ENCODE peak calls at places on chromosomes 12 and 14, in four cellular contexts. One of them, this sample, is unnamed.

GRCh38 chr14:54487771-54488170 is 1.0 kb downstream of the GMFB start:
- DNase-seq in activated CD4-positive, CD25-positive, alpha-beta regulatory T cell: no peak
- DNase-seq in NCI-H748 treated with DMSO at 0.1 percent for 48 hours: no peak
- DNase-seq in activated T-cell treated with anti-CD3 and anti-CD28 coated beads, Interleukin-2, amount 50 U/mL, for 48 hours: no peak
- DNase-seq in this sample: no peak

GRCh38 chr12:49706351-49707126 is 666 bp downstream of the FMNL3 start:
- DNase-seq in activated CD4-positive, CD25-positive, alpha-beta regulatory T cell: no peak
- DNase-seq in activated T-cell treated with anti-CD3 and anti-CD28 coated beads, Interleukin-2, amount 50 U/mL, for 48 hours: peak; percentile 52
- DNase-seq in NCI-H748 treated with DMSO at 0.1 percent for 48 hours: no peak
- DNase-seq in this sample: no peak

GRCh38 chr14:71212683-71213107 is 305.4 kb downstream of the PCNX1 start:
- DNase-seq in activated T-cell treated with anti-CD3 and anti-CD28 coated beads, Interleukin-2, amount 50 U/mL, for 48 hours: no peak
- DNase-seq in activated CD4-positive, CD25-positive, alpha-beta regulatory T cell: no peak
- DNase-seq in NCI-H748 treated with DMSO at 0.1 percent for 48 hours: no peak
- DNase-seq in this sample: no peak

GRCh38 chr14:100673085-100673806 is 53.4 kb upstream of the DLK1 start:
- DNase-seq in NCI-H748 treated with DMSO at 0.1 percent for 48 hours: peak; percentile 98
- DNase-seq in activated T-cell treated with anti-CD3 and anti-CD28 coated beads, Interleukin-2, amount 50 U/mL, for 48 hours: no peak
- DNase-seq in activated CD4-positive, CD25-positive, alpha-beta regulatory T cell: no peak
- DNase-seq in this sample: no peak

GRCh38 chr14:31787377-31787776 is 226.2 kb downstream of the NUBPL start:
- DNase-seq in activated T-cell treated with anti-CD3 and anti-CD28 coated beads, Interleukin-2, amount 50 U/mL, for 48 hours: no peak
- DNase-seq in activated CD4-positive, CD25-positive, alpha-beta regulatory T cell: no peak
- DNase-seq in NCI-H748 treated with DMSO at 0.1 percent for 48 hours: no peak
- DNase-seq in this sample: no peak

GRCh38 chr12:56007148-56007891 is 10.2 kb downstream of the SUOX start:
- DNase-seq in activated T-cell treated with anti-CD3 and anti-CD28 coated beads, Interleukin-2, amount 50 U/mL, for 48 hours: peak; percentile 84
- DNase-seq in activated CD4-positive, CD25-positive, alpha-beta regulatory T cell: peak; percentile 51
- DNase-seq in NCI-H748 treated with DMSO at 0.1 percent for 48 hours: peak; percentile 87
- DNase-seq in this sample: peak; percentile 81

GRCh38 chr12:6372403-6373003 is 2.9 kb downstream of the SCNN1A start:
- DNase-seq in NCI-H748 treated with DMSO at 0.1 percent for 48 hours: peak; percentile 39
- DNase-seq in activated T-cell treated with anti-CD3 and anti-CD28 coated beads, Interleukin-2, amount 50 U/mL, for 48 hours: no peak
- DNase-seq in activated CD4-positive, CD25-positive, alpha-beta regulatory T cell: no peak
- DNase-seq in this sample: no peak

GRCh38 chr12:123546281-123546680 is 12.8 kb upstream of the RILPL1 start:
- DNase-seq in NCI-H748 treated with DMSO at 0.1 percent for 48 hours: no peak
- DNase-seq in activated T-cell treated with anti-CD3 and anti-CD28 coated beads, Interleukin-2, amount 50 U/mL, for 48 hours: no peak
- DNase-seq in activated CD4-positive, CD25-positive, alpha-beta regulatory T cell: no peak
- DNase-seq in this sample: no peak

GRCh38 chr14:21346532-21347135 is 37.2 kb downstream of the SUPT16H start:
- DNase-seq in activated CD4-positive, CD25-positive, alpha-beta regulatory T cell: no peak
- DNase-seq in NCI-H748 treated with DMSO at 0.1 percent for 48 hours: no peak
- DNase-seq in activated T-cell treated with anti-CD3 and anti-CD28 coated beads, Interleukin-2, amount 50 U/mL, for 48 hours: no peak
- DNase-seq in this sample: no peak

GRCh38 chr14:88233915-88234314 is 89.2 kb downstream of the KCNK10 start:
- DNase-seq in activated T-cell treated with anti-CD3 and anti-CD28 coated beads, Interleukin-2, amount 50 U/mL, for 48 hours: no peak
- DNase-seq in NCI-H748 treated with DMSO at 0.1 percent for 48 hours: no peak
- DNase-seq in activated CD4-positive, CD25-positive, alpha-beta regulatory T cell: no peak
- DNase-seq in this sample: peak; percentile 7

GRCh38 chr14:69350892-69351291 is 47.2 kb downstream of the ERH start:
- DNase-seq in NCI-H748 treated with DMSO at 0.1 percent for 48 hours: no peak
- DNase-seq in activated CD4-positive, CD25-positive, alpha-beta regulatory T cell: no peak
- DNase-seq in activated T-cell treated with anti-CD3 and anti-CD28 coated beads, Interleukin-2, amount 50 U/mL, for 48 hours: no peak
- DNase-seq in this sample: no peak

GRCh38 chr12:57934804-57935203 is 6.6 kb upstream of the ATP23 start:
- DNase-seq in activated CD4-positive, CD25-positive, alpha-beta regulatory T cell: no peak
- DNase-seq in NCI-H748 treated with DMSO at 0.1 percent for 48 hours: no peak
- DNase-seq in activated T-cell treated with anti-CD3 and anti-CD28 coated beads, Interleukin-2, amount 50 U/mL, for 48 hours: no peak
- DNase-seq in this sample: no peak

GRCh38 chr12:50175716-50176026 is 8.5 kb upstream of the CERS5 start:
- DNase-seq in NCI-H748 treated with DMSO at 0.1 percent for 48 hours: no peak
- DNase-seq in activated CD4-positive, CD25-positive, alpha-beta regulatory T cell: no peak
- DNase-seq in activated T-cell treated with anti-CD3 and anti-CD28 coated beads, Interleukin-2, amount 50 U/mL, for 48 hours: no peak
- DNase-seq in this sample: no peak

GRCh38 chr12:30923057-30923456 is 3.5 kb upstream of the TSPAN11 start:
- DNase-seq in activated T-cell treated with anti-CD3 and anti-CD28 coated beads, Interleukin-2, amount 50 U/mL, for 48 hours: no peak
- DNase-seq in activated CD4-positive, CD25-positive, alpha-beta regulatory T cell: no peak
- DNase-seq in NCI-H748 treated with DMSO at 0.1 percent for 48 hours: no peak
- DNase-seq in this sample: no peak

GRCh38 chr14:102050625-102051024 is 36.2 kb downstream of the HSP90AA1 start:
- DNase-seq in activated CD4-positive, CD25-positive, alpha-beta regulatory T cell: no peak
- DNase-seq in activated T-cell treated with anti-CD3 and anti-CD28 coated beads, Interleukin-2, amount 50 U/mL, for 48 hours: no peak
- DNase-seq in NCI-H748 treated with DMSO at 0.1 percent for 48 hours: no peak
- DNase-seq in this sample: no peak

GRCh38 chr14:105179191-105179590 is 1.9 kb downstream of the NUDT14 start:
- DNase-seq in NCI-H748 treated with DMSO at 0.1 percent for 48 hours: no peak
- DNase-seq in activated CD4-positive, CD25-positive, alpha-beta regulatory T cell: no peak
- DNase-seq in activated T-cell treated with anti-CD3 and anti-CD28 coated beads, Interleukin-2, amount 50 U/mL, for 48 hours: no peak
- DNase-seq in this sample: no peak

GRCh38 chr12:112025808-112026375 is 12.7 kb downstream of the ERP29 start:
- DNase-seq in activated T-cell treated with anti-CD3 and anti-CD28 coated beads, Interleukin-2, amount 50 U/mL, for 48 hours: no peak
- DNase-seq in activated CD4-positive, CD25-positive, alpha-beta regulatory T cell: no peak
- DNase-seq in NCI-H748 treated with DMSO at 0.1 percent for 48 hours: no peak
- DNase-seq in this sample: no peak

GRCh38 chr12:119843100-119843499 is 34.0 kb downstream of the CIT start:
- DNase-seq in activated CD4-positive, CD25-positive, alpha-beta regulatory T cell: no peak
- DNase-seq in NCI-H748 treated with DMSO at 0.1 percent for 48 hours: no peak
- DNase-seq in activated T-cell treated with anti-CD3 and anti-CD28 coated beads, Interleukin-2, amount 50 U/mL, for 48 hours: no peak
- DNase-seq in this sample: no peak

GRCh38 chr12:62698701-62699101 is 232.1 kb downstream of the MON2 start:
- DNase-seq in activated CD4-positive, CD25-positive, alpha-beta regulatory T cell: no peak
- DNase-seq in activated T-cell treated with anti-CD3 and anti-CD28 coated beads, Interleukin-2, amount 50 U/mL, for 48 hours: no peak
- DNase-seq in NCI-H748 treated with DMSO at 0.1 percent for 48 hours: no peak
- DNase-seq in this sample: no peak

GRCh38 chr12:93116632-93117031 is 187.5 kb upstream of the EEA1 start:
- DNase-seq in NCI-H748 treated with DMSO at 0.1 percent for 48 hours: no peak
- DNase-seq in activated T-cell treated with anti-CD3 and anti-CD28 coated beads, Interleukin-2, amount 50 U/mL, for 48 hours: no peak
- DNase-seq in activated CD4-positive, CD25-positive, alpha-beta regulatory T cell: no peak
- DNase-seq in this sample: no peak

GRCh38 chr14:71687115-71687836 is 245.0 kb upstream of the RGS6 start:
- DNase-seq in activated CD4-positive, CD25-positive, alpha-beta regulatory T cell: no peak
- DNase-seq in activated T-cell treated with anti-CD3 and anti-CD28 coated beads, Interleukin-2, amount 50 U/mL, for 48 hours: no peak
- DNase-seq in NCI-H748 treated with DMSO at 0.1 percent for 48 hours: no peak
- DNase-seq in this sample: no peak

GRCh38 chr14:73662439-73663056 is 17.8 kb downstream of the DNAL1 start:
- DNase-seq in activated T-cell treated with anti-CD3 and anti-CD28 coated beads, Interleukin-2, amount 50 U/mL, for 48 hours: no peak
- DNase-seq in NCI-H748 treated with DMSO at 0.1 percent for 48 hours: no peak
- DNase-seq in activated CD4-positive, CD25-positive, alpha-beta regulatory T cell: no peak
- DNase-seq in this sample: no peak

GRCh38 chr14:103698380-103699260 is 16.6 kb downstream of the XRCC3 start:
- DNase-seq in NCI-H748 treated with DMSO at 0.1 percent for 48 hours: no peak
- DNase-seq in activated CD4-positive, CD25-positive, alpha-beta regulatory T cell: no peak
- DNase-seq in activated T-cell treated with anti-CD3 and anti-CD28 coated beads, Interleukin-2, amount 50 U/mL, for 48 hours: peak; percentile 29
- DNase-seq in this sample: no peak

GRCh38 chr12:1529228-1529861 is 65.0 kb downstream of the FBXL14 start:
- DNase-seq in activated CD4-positive, CD25-positive, alpha-beta regulatory T cell: no peak
- DNase-seq in NCI-H748 treated with DMSO at 0.1 percent for 48 hours: no peak
- DNase-seq in activated T-cell treated with anti-CD3 and anti-CD28 coated beads, Interleukin-2, amount 50 U/mL, for 48 hours: no peak
- DNase-seq in this sample: no peak

GRCh38 chr12:121917950-121918678 is at the start of gene CFAP251:
- DNase-seq in activated T-cell treated with anti-CD3 and anti-CD28 coated beads, Interleukin-2, amount 50 U/mL, for 48 hours: peak; percentile 97
- DNase-seq in NCI-H748 treated with DMSO at 0.1 percent for 48 hours: peak; percentile 87
- DNase-seq in activated CD4-positive, CD25-positive, alpha-beta regulatory T cell: peak; percentile 83
- DNase-seq in this sample: peak; percentile 99

GRCh38 chr12:107404981-107405380 is 280.6 kb upstream of the PWP1 start:
- DNase-seq in activated T-cell treated with anti-CD3 and anti-CD28 coated beads, Interleukin-2, amount 50 U/mL, for 48 hours: peak; percentile 43
- DNase-seq in NCI-H748 treated with DMSO at 0.1 percent for 48 hours: peak; percentile 23
- DNase-seq in activated CD4-positive, CD25-positive, alpha-beta regulatory T cell: no peak
- DNase-seq in this sample: peak; percentile 49

GRCh38 chr12:112875608-112876007 is 31.2 kb upstream of the OAS1 start:
- DNase-seq in activated CD4-positive, CD25-positive, alpha-beta regulatory T cell: no peak
- DNase-seq in activated T-cell treated with anti-CD3 and anti-CD28 coated beads, Interleukin-2, amount 50 U/mL, for 48 hours: no peak
- DNase-seq in NCI-H748 treated with DMSO at 0.1 percent for 48 hours: no peak
- DNase-seq in this sample: no peak

GRCh38 chr12:110699591-110700445 is 10.9 kb upstream of the HVCN1 start:
- DNase-seq in NCI-H748 treated with DMSO at 0.1 percent for 48 hours: no peak
- DNase-seq in activated T-cell treated with anti-CD3 and anti-CD28 coated beads, Interleukin-2, amount 50 U/mL, for 48 hours: peak; percentile 18
- DNase-seq in activated CD4-positive, CD25-positive, alpha-beta regulatory T cell: no peak
- DNase-seq in this sample: no peak

GRCh38 chr14:30882431-30882830 is 8.1 kb downstream of the COCH start:
- DNase-seq in NCI-H748 treated with DMSO at 0.1 percent for 48 hours: no peak
- DNase-seq in activated CD4-positive, CD25-positive, alpha-beta regulatory T cell: no peak
- DNase-seq in activated T-cell treated with anti-CD3 and anti-CD28 coated beads, Interleukin-2, amount 50 U/mL, for 48 hours: no peak
- DNase-seq in this sample: no peak

GRCh38 chr12:7175493-7175892 is 14.0 kb upstream of the PEX5 start:
- DNase-seq in NCI-H748 treated with DMSO at 0.1 percent for 48 hours: no peak
- DNase-seq in activated CD4-positive, CD25-positive, alpha-beta regulatory T cell: no peak
- DNase-seq in activated T-cell treated with anti-CD3 and anti-CD28 coated beads, Interleukin-2, amount 50 U/mL, for 48 hours: no peak
- DNase-seq in this sample: no peak

GRCh38 chr14:75497701-75498100 is 24.6 kb upstream of the BATF start:
- DNase-seq in activated T-cell treated with anti-CD3 and anti-CD28 coated beads, Interleukin-2, amount 50 U/mL, for 48 hours: no peak
- DNase-seq in activated CD4-positive, CD25-positive, alpha-beta regulatory T cell: no peak
- DNase-seq in NCI-H748 treated with DMSO at 0.1 percent for 48 hours: no peak
- DNase-seq in this sample: no peak

GRCh38 chr12:121060149-121061001 is 21.3 kb upstream of the OASL start:
- DNase-seq in activated T-cell treated with anti-CD3 and anti-CD28 coated beads, Interleukin-2, amount 50 U/mL, for 48 hours: peak; percentile 61
- DNase-seq in NCI-H748 treated with DMSO at 0.1 percent for 48 hours: peak; percentile 18
- DNase-seq in activated CD4-positive, CD25-positive, alpha-beta regulatory T cell: no peak
- DNase-seq in this sample: peak; percentile 79

GRCh38 chr14:100736269-100737180 is 9.8 kb downstream of the DLK1 start:
- DNase-seq in NCI-H748 treated with DMSO at 0.1 percent for 48 hours: no peak
- DNase-seq in activated CD4-positive, CD25-positive, alpha-beta regulatory T cell: no peak
- DNase-seq in activated T-cell treated with anti-CD3 and anti-CD28 coated beads, Interleukin-2, amount 50 U/mL, for 48 hours: no peak
- DNase-seq in this sample: no peak

GRCh38 chr12:24901975-24902461 is 46.9 kb downstream of the BCAT1 start:
- DNase-seq in NCI-H748 treated with DMSO at 0.1 percent for 48 hours: no peak
- DNase-seq in activated T-cell treated with anti-CD3 and anti-CD28 coated beads, Interleukin-2, amount 50 U/mL, for 48 hours: peak; percentile 56
- DNase-seq in activated CD4-positive, CD25-positive, alpha-beta regulatory T cell: no peak
- DNase-seq in this sample: peak; percentile 26

GRCh38 chr14:98136420-98136819 is 1135.6 kb downstream of the BCL11B start:
- DNase-seq in activated CD4-positive, CD25-positive, alpha-beta regulatory T cell: no peak
- DNase-seq in NCI-H748 treated with DMSO at 0.1 percent for 48 hours: no peak
- DNase-seq in activated T-cell treated with anti-CD3 and anti-CD28 coated beads, Interleukin-2, amount 50 U/mL, for 48 hours: peak; percentile 50
- DNase-seq in this sample: no peak

GRCh38 chr12:78101181-78101876 is 270.6 kb downstream of the NAV3 start:
- DNase-seq in activated T-cell treated with anti-CD3 and anti-CD28 coated beads, Interleukin-2, amount 50 U/mL, for 48 hours: no peak
- DNase-seq in activated CD4-positive, CD25-positive, alpha-beta regulatory T cell: no peak
- DNase-seq in NCI-H748 treated with DMSO at 0.1 percent for 48 hours: no peak
- DNase-seq in this sample: no peak

GRCh38 chr12:130972589-130972950 is 18.9 kb downstream of the ADGRD1 start:
- DNase-seq in activated CD4-positive, CD25-positive, alpha-beta regulatory T cell: no peak
- DNase-seq in NCI-H748 treated with DMSO at 0.1 percent for 48 hours: no peak
- DNase-seq in activated T-cell treated with anti-CD3 and anti-CD28 coated beads, Interleukin-2, amount 50 U/mL, for 48 hours: no peak
- DNase-seq in this sample: no peak

GRCh38 chr12:108483213-108483920 is 31.7 kb upstream of the FICD start:
- DNase-seq in activated CD4-positive, CD25-positive, alpha-beta regulatory T cell: no peak
- DNase-seq in activated T-cell treated with anti-CD3 and anti-CD28 coated beads, Interleukin-2, amount 50 U/mL, for 48 hours: no peak
- DNase-seq in NCI-H748 treated with DMSO at 0.1 percent for 48 hours: no peak
- DNase-seq in this sample: no peak